ENCODE peak calls at places on chromosomes 16 and 17, in seven cellular contexts. I, V, C, S, G, L and M are unnamed samples.

GRCh38 chr16:78693496-78693895 is 594.0 kb downstream of the WWOX start:
- DNase-seq in C (no peak), L (no peak), V (no peak), I (no peak), G (no peak), S (no peak), M (no peak)

GRCh38 chr16:64410306-64410705 is 711.6 kb downstream of the CDH11 start:
- DNase-seq in I (no peak), G (no peak), S (no peak), L (no peak), C (no peak), V (no peak), M (no peak)

GRCh38 chr17:80095038-80095843 is 6.1 kb upstream of the GAA start:
- DNase-seq in L (peak), I (no peak), V (peak), C (no peak), G (no peak), S (no peak), M (no peak)

GRCh38 chr17:40177275-40177874 is at the start of gene RAPGEFL1:
- DNase-seq in I (peak), S (peak), G (peak), V (peak), L (peak), C (peak), M (peak)

GRCh38 chr16:19555938-19556778 is 655 bp downstream of the VPS35L start:
- DNase-seq in C (peak), I (peak), L (peak), V (peak), S (peak), G (peak), M (peak)

GRCh38 chr17:79883202-79883601 is 44.0 kb upstream of the CBX4 start:
- DNase-seq in I (no peak), L (no peak), C (peak), S (no peak), G (no peak), V (no peak), M (no peak)

GRCh38 chr17:29178750-29179231 is 1.4 kb downstream of the MYO18A start:
- DNase-seq in V (peak), I (no peak), L (peak), C (peak), S (no peak), G (no peak), M (no peak)

GRCh38 chr16:11412175-11412904 is 67.1 kb downstream of the RMI2 start:
- DNase-seq in L (no peak), C (no peak), V (no peak), S (no peak), I (no peak), G (no peak), M (no peak)

GRCh38 chr17:39753514-39754160 is 15.9 kb downstream of the GRB7 start:
- DNase-seq in I (no peak), S (no peak), L (peak), G (no peak), V (peak), C (peak), M (no peak)

DNA sequence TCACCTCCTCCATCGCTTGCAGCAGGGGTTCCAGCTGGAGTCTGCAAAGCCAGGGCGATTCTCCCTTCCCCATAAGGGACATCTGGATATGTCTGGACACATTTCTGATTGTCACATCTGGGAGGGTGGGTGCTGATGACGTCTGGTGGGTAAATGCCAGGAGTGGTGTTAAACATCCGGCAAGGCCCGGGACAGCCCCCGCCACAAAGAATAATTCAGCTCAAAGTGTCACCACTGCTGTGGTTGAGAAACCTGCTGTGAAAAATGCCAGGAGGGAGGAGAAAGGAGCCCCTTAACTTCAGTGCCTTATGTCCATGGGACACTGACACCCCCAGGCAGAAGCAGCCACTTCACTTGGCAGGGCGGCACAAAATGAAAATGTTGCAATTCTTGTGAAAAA is 179.4 kb upstream of the SDK2 start:
- DNase-seq in G (no peak), V (no peak), L (no peak), I (no peak), C (no peak), S (no peak), M (no peak)
- H3K9ac ChIP-seq in G (no peak), V (no peak), L (no peak), I (no peak), C (no peak), S (no peak), M (no peak)

GRCh38 chr17:11305524-11305923 is 64.5 kb downstream of the SHISA6 start:
- DNase-seq in I (no peak), L (no peak), V (no peak), C (no peak), G (no peak), S (no peak), M (no peak)

GRCh38 chr17:11309850-11310249 is 68.8 kb downstream of the SHISA6 start:
- DNase-seq in L (no peak), V (no peak), S (no peak), G (no peak), I (no peak), C (no peak), M (no peak)

GRCh38 chr17:11304568-11304967 is 63.6 kb downstream of the SHISA6 start:
- DNase-seq in G (no peak), S (no peak), C (no peak), L (no peak), V (no peak), I (no peak), M (no peak)

GRCh38 chr17:11308550-11308949 is 67.5 kb downstream of the SHISA6 start:
- DNase-seq in C (no peak), V (peak), S (no peak), I (no peak), G (no peak), L (no peak), M (no peak)

DNA sequence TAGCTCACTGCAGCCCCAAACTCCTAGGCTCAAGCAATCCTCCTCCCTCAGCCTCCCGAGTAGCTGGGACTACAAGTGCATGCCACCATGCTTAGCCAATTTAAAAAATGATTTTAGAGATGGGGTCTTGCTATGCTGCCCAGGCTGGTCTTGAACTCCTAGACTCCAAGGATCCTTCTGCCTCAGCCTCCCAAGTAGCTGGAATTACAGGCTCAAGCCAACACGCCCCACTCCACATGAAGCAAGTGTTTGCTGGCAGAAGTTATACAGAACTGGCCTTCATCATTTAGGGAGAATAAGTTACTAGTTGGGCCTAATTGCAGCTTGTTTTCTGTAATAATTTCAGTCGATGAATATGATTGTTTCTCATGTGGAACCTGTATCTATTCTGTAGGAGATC is 68.0 kb downstream of the SHISA6 start:
- DNase-seq in S (no peak), I (no peak), V (no peak), C (no peak), G (no peak), L (no peak), M (no peak)
- H2AK5ac ChIP-seq in S (no peak), I (no peak), V (no peak), C (no peak), G (no peak), L (no peak), M (no peak)

GRCh38 chr16:87652799-87653198 is 50.5 kb downstream of the JPH3 start:
- DNase-seq in C (peak), G (no peak), V (no peak), S (no peak), I (no peak), L (no peak), M (no peak)
- H3K9ac ChIP-seq in C (no peak), G (no peak), V (no peak), S (no peak), I (no peak), L (no peak), M (no peak)

GRCh38 chr16:2398520-2398919 is 30.7 kb upstream of the CCNF start:
- DNase-seq in I (no peak), C (no peak), L (no peak), G (no peak), S (no peak), V (no peak), M (no peak)
- H2AK5ac ChIP-seq in I (no peak), C (no peak), L (no peak), G (no peak), S (no peak), V (no peak), M (no peak)

DNA sequence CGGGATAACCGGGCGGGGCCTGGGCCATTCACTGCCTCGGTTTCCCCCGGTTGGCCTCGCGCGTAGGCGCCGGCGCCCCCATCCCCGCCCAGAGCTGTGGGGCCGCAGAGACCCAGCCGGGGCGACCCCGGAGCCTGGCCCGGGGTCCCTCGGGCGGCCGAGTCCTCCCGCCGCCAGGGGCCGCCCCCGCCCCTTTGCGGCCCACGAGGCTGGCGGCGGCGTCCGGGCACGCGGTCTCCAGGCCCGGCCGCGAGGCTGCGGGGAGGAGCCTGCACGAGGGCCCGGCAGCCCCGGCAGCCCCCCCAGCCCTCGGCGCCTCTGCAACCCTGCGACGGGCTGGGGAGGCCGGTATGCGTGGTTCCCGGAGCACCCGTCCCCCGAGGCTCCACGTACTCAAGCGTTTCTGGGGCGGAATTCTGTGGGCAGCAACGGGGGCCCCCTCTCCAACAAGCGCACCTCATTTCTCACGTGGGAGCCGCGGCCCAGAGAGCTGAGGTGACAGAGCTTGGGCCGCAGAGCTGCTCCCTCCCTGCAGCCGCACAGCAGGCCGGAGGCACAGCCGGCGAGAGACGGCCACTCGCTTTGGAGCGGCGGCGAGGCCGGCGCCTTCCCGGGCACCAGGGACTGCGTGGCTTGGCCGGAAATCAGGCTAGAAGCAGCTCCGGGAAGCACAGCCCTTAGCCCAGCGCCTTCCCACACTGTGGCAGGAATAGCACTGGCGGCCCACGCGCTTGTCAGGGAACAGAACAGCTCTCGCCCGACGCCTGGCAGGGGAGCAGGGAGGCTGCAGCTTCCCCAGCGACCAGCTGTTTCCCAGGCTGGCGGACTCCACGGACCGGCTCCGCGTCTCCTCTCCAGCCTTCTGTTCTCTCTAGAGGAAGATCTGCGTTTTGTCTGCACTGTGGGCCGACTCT is 860 bp upstream of the LIMD2 start:
- DNase-seq in L (peak), C (peak), S (no peak), G (peak), I (peak), V (peak), M (peak)
- H3K9ac ChIP-seq in L (peak), C (peak), S (no peak), G (peak), I (peak), V (peak), M (peak)

DNA sequence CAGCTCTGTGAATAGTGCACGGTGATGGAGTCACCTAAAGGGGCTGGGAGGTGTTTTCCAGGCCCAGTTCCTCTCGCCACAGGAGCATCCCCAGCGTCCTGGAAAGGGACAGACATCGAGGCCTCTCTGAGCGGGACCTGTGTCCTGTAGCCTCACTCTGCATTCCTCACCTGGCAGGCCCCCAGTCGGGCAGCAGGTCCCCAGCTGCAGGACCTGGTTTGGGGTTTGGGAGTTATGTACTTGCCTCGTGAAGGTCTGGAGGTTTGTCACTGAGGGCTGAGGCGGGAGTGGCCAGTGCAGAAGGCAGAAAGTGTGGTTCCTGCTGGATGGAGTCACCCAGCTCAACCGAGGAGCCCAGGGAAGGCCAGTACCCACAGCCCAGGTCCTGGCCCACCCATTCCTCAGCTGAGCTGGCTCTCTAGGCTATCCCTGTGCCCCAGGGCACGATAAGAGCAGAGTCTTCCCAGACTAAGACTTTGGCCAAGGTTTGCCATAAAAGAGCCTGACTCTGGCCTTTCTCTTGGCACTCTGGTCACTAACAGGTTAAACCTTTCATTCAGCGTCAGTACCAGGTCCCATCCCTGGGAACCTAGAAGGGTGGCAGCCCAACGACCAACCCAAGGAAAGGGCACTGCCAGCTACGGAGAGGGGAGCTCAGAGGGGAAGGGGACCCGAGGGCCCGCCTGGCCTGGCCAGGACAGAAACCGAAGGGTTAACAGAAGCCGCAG is 24.4 kb downstream of the TBX4 start:
- DNase-seq in V (peak), S (no peak), C (no peak), I (no peak), G (no peak), L (no peak), M (no peak)
- H2AK5ac ChIP-seq in V (no peak), S (no peak), C (no peak), I (peak), G (no peak), L (no peak), M (no peak)

GRCh38 chr17:78738698-78739097 is 43.4 kb downstream of the CYTH1 start:
- DNase-seq in I (no peak), L (no peak), S (no peak), V (no peak), C (no peak), G (no peak), M (no peak)

GRCh38 chr17:78738245-78738644 is 43.8 kb downstream of the CYTH1 start:
- DNase-seq in C (peak), V (no peak), G (no peak), I (no peak), S (no peak), L (no peak), M (no peak)

GRCh38 chr17:78742901-78743300 is 39.2 kb downstream of the CYTH1 start:
- DNase-seq in G (no peak), C (no peak), L (no peak), I (no peak), S (no peak), V (no peak), M (no peak)

GRCh38 chr17:78739331-78739853 is 42.7 kb downstream of the CYTH1 start:
- DNase-seq in I (no peak), G (no peak), S (no peak), C (no peak), V (no peak), L (no peak), M (no peak)

GRCh38 chr17:78741644-78742284 is 40.3 kb downstream of the CYTH1 start:
- DNase-seq in C (no peak), V (no peak), L (no peak), S (no peak), I (no peak), G (no peak), M (no peak)
- H3K9ac ChIP-seq in C (no peak), V (no peak), L (no peak), S (no peak), I (no peak), G (peak), M (no peak)

GRCh38 chr17:15977894-15978293 is 21.6 kb downstream of the ZSWIM7 start:
- DNase-seq in V (no peak), G (no peak), S (no peak), L (no peak), C (no peak), I (no peak), M (no peak)
- H2AK5ac ChIP-seq in V (no peak), G (no peak), S (no peak), L (no peak), C (no peak), I (no peak), M (no peak)

GRCh38 chr16:66751992-66752322 is 548 bp upstream of the DYNC1LI2 start:
- DNase-seq in G (no peak), C (no peak), I (no peak), S (no peak), V (no peak), L (no peak), M (no peak)
- H3K9ac ChIP-seq in G (no peak), C (peak), I (peak), S (no peak), V (no peak), L (peak), M (peak)